ENCODE peak calls at places on chromosomes 2 and 18, in five cellular contexts. K is lower lobe of right lung, N is endothelial cell, L is left ventricle myocardium inferior, Y is neural crest cell. G is an unnamed sample.

GRCh38 chr2:236642125-236642524 is 72.5 kb downstream of the ACKR3 start:
- DNase-seq in K (no peak), N (no peak), L (no peak), Y (no peak), G (no peak)

GRCh38 chr18:45384137-45384998 is 230.9 kb upstream of the SLC14A2 start:
- DNase-seq in K (no peak), N (peak), L (no peak), Y (peak), G (no peak)

GRCh38 chr18:58605027-58606020 is 23.6 kb downstream of the ALPK2 start:
- DNase-seq in K (no peak), N (no peak), L (no peak), Y (no peak), G (no peak)

GRCh38 chr2:75334076-75334475 is 134.8 kb upstream of the TACR1 start:
- DNase-seq in K (no peak), N (no peak), L (no peak), Y (no peak), G (no peak)

GRCh38 chr2:100425107-100425506 is 7.6 kb upstream of the CHST10 start:
- DNase-seq in K (no peak), N (no peak), L (no peak), Y (no peak), G (no peak)

GRCh38 chr18:48609114-48609513 is 70.3 kb downstream of the CTIF start:
- DNase-seq in K (no peak), N (no peak), L (no peak), Y (no peak), G (peak)

GRCh38 chr2:29751390-29751789 is 170.0 kb downstream of the ALK start:
- DNase-seq in K (no peak), N (no peak), L (no peak), Y (no peak), G (no peak)

GRCh38 chr2:29568135-29568534 is 353.3 kb downstream of the ALK start:
- DNase-seq in K (no peak), N (no peak), L (no peak), Y (no peak), G (no peak)

GRCh38 chr2:68225119-68225632 is 27.2 kb downstream of the PPP3R1 start:
- DNase-seq in K (no peak), N (peak), L (no peak), Y (peak), G (no peak)

GRCh38 chr2:231292472-231293134 is 94.2 kb downstream of the ARMC9 start:
- DNase-seq in K (no peak), N (no peak), L (no peak), Y (no peak), G (no peak)

GRCh38 chr2:63977904-63978303 is 41.3 kb downstream of the VPS54 start:
- DNase-seq in K (no peak), N (no peak), L (no peak), Y (no peak), G (no peak)

GRCh38 chr2:54574107-54574859 is 118.2 kb downstream of the SPTBN1 start:
- DNase-seq in K (no peak), N (no peak), L (no peak), Y (no peak), G (no peak)

DNA sequence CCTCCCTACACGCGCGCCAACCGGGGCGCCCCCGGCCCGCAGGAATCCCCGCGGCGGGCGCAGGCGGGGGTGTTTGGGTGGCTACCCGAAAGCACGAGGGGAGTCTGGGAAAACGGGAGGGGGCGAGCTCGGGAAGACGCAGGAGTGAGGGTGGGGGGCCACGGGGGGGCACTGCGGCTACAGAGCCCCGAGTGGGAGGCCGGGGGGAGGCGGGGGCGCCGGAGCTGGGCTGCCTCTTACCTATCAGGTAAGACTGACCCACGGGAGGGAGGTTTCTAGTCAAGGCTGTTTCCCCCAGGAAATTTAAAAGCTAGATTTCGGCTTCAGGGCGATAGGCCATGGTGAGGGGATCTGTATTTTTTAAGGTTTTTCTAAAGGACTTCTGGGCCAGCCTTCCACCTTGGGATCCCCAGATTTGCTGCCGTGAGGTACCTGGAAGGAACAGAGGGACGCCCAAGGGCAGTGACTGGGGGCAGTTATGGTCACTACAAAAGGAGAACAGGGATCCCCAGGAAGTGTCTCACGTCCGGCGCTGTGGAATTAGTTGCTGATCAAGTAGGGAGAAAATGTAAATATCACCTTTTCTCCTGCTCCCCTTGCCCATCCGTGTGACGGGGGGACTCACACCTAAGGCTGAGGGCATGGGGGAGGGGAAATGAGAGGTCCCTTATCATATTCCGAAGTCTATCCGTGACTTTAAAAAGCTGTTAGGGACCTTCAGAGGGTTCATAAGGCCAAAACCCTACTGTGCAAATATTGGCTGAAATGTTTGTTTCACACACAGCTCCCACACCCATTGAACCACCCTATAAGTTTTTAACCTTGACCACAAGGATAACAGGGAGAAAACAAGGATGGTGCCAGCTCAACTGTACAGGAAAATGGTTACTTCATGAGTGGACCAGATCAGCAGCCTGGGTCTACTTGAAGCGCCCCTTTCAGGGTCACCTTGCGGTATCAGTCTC is 638 bp upstream of the IRS1 start:
- DNase-seq in K (peak), N (no peak), L (peak), Y (no peak), G (no peak)
- TF ChIP-seq CTCF in K (peak), N (peak), L (no peak), Y (peak), G (peak)

DNA sequence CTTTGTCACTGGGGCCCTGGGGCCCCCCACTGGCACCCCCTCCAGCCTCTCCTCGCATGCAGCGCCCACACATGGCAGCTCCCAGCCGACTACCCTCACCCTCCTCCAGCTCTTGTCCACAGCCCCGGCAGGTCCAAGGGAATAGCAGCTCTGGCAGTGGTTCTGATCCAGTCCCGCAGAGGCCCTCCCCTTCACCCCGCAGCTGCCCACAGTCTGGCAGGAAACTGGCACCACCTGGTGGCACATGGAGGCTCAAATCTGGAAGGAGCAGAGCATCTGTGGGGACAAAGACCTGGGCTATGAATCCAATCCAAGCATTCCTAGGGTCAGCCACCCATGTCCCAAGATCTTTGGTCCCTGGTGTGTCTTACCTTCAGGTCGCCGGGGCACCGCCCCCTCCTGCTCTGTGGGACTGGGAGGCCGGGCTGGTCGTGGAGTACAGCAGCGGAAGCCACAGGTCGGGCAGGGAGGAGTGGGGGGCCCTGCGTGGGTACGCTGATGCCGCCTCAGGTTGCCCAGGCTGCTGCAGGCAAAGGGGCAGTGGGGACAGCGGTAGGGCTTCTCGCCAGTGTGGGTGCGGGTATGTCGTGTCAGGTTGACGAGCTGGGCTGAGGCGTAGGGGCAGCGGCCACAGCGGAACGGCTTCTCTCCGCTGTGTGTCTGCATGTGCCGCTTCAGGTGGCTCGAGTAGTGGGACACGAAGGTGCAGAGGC is 2.3 kb downstream of the ZNF513 start:
- DNase-seq in K (no peak), N (no peak), L (no peak), Y (no peak), G (no peak)
- TF ChIP-seq CTCF in K (no peak), N (no peak), L (no peak), Y (no peak), G (peak)

GRCh38 chr2:8984855-8985254 is 18.6 kb downstream of the MBOAT2 start:
- DNase-seq in K (no peak), N (no peak), L (no peak), Y (no peak), G (no peak)

GRCh38 chr2:8987413-8987812 is 16.1 kb downstream of the MBOAT2 start:
- DNase-seq in K (no peak), N (no peak), L (no peak), Y (no peak), G (no peak)

GRCh38 chr2:8985561-8986326 is 17.7 kb downstream of the MBOAT2 start:
- DNase-seq in K (no peak), N (no peak), L (no peak), Y (no peak), G (no peak)

GRCh38 chr2:8984152-8984551 is 19.3 kb downstream of the MBOAT2 start:
- DNase-seq in K (no peak), N (no peak), L (no peak), Y (no peak), G (no peak)

GRCh38 chr2:8986327-8986976 is 17.0 kb downstream of the MBOAT2 start:
- DNase-seq in K (no peak), N (peak), L (no peak), Y (peak), G (no peak)
- TF ChIP-seq CTCF in K (peak), N (peak), L (no peak), Y (peak), G (peak)

DNA sequence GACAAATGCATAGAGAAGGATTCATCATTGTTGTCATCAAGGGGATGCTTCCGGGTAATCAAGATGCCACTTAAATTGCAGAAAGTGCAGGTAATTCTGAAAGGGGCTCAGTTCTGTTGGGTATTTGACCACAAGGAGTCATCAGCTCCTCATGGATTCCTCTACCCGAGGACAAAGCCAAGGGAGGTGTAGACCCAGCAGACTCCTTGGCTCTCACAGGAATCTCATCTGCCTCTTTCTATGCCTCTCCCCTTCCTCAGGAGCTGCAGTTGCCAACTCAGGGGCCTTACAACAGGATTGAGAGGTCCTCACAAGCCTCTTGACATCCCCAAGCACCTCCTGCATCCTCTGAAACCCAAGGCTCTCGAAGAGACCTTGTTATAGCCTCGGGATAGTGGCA is 44.0 kb downstream of the ITGB6 start:
- DNase-seq in K (no peak), N (no peak), L (no peak), Y (no peak), G (no peak)
- TF ChIP-seq CTCF in K (no peak), N (no peak), L (no peak), Y (no peak), G (no peak)

G was measured in chondrocyte.